ENCODE peak calls at places on chromosome 21, in seven cellular contexts. One of them, this sample, is unnamed. For H3K27me3, the result is how much of the 10 kb centered on the place peaks cover.

GRCh38 chr21:27645285-27645684 is 678.4 kb upstream of the ADAMTS5 start:
- DNase-seq in CD8-positive, alpha-beta T cell: no peak
- DNase-seq in BE2C: no peak
- DNase-seq in WERI-Rb-1: no peak
- DNase-seq in lung: no peak
- DNase-seq in hepatocyte: no peak
- DNase-seq in pancreas: no peak
- DNase-seq in this sample: no peak

GRCh38 chr21:44911384-44912157 is 9.1 kb downstream of the ITGB2 start:
- DNase-seq in WERI-Rb-1: no peak
- DNase-seq in BE2C: no peak
- DNase-seq in hepatocyte: no peak
- DNase-seq in pancreas: peak
- DNase-seq in lung: peak
- DNase-seq in CD8-positive, alpha-beta T cell: peak
- DNase-seq in this sample: no peak

GRCh38 chr21:35034203-35034926 is 14.7 kb downstream of the RUNX1 start:
- DNase-seq in WERI-Rb-1: no peak
- DNase-seq in pancreas: no peak
- DNase-seq in BE2C: no peak
- DNase-seq in CD8-positive, alpha-beta T cell: no peak
- DNase-seq in lung: no peak
- DNase-seq in hepatocyte: no peak
- DNase-seq in this sample: no peak

GRCh38 chr21:45209046-45209445 is 78.6 kb downstream of the POFUT2 start:
- DNase-seq in BE2C: no peak
- DNase-seq in hepatocyte: no peak
- DNase-seq in lung: no peak
- DNase-seq in CD8-positive, alpha-beta T cell: no peak
- DNase-seq in pancreas: no peak
- DNase-seq in WERI-Rb-1: no peak
- DNase-seq in this sample: no peak

GRCh38 chr21:34812510-34813265 is 143.9 kb downstream of the CLIC6 start:
- DNase-seq in CD8-positive, alpha-beta T cell: no peak
- DNase-seq in pancreas: no peak
- DNase-seq in BE2C: no peak
- DNase-seq in WERI-Rb-1: no peak
- DNase-seq in hepatocyte: peak
- DNase-seq in lung: no peak
- DNase-seq in this sample: no peak

GRCh38 chr21:17900281-17900989 is 81.3 kb upstream of the C21orf91 start:
- DNase-seq in pancreas: no peak
- DNase-seq in hepatocyte: no peak
- DNase-seq in CD8-positive, alpha-beta T cell: no peak
- DNase-seq in BE2C: peak
- DNase-seq in lung: no peak
- DNase-seq in WERI-Rb-1: peak
- DNase-seq in this sample: peak

GRCh38 chr21:21046063-21046462 is 47.9 kb downstream of the NCAM2 start:
- DNase-seq in CD8-positive, alpha-beta T cell: no peak
- DNase-seq in hepatocyte: no peak
- DNase-seq in WERI-Rb-1: no peak
- DNase-seq in pancreas: no peak
- DNase-seq in lung: no peak
- DNase-seq in BE2C: no peak
- DNase-seq in this sample: no peak

GRCh38 chr21:16377857-16378256 is 648.1 kb downstream of the USP25 start:
- DNase-seq in CD8-positive, alpha-beta T cell: no peak
- DNase-seq in hepatocyte: no peak
- DNase-seq in WERI-Rb-1: no peak
- DNase-seq in BE2C: no peak
- DNase-seq in pancreas: no peak
- DNase-seq in lung: no peak
- DNase-seq in this sample: no peak

GRCh38 chr21:45283611-45284455 is 3.9 kb downstream of the POFUT2 start:
- DNase-seq in lung: no peak
- DNase-seq in pancreas: peak
- DNase-seq in BE2C: no peak
- DNase-seq in WERI-Rb-1: peak
- DNase-seq in hepatocyte: no peak
- DNase-seq in CD8-positive, alpha-beta T cell: peak
- DNase-seq in this sample: no peak

GRCh38 chr21:28822882-28823335 is 169.8 kb downstream of the LTN1 start:
- DNase-seq in lung: no peak
- DNase-seq in BE2C: peak
- DNase-seq in WERI-Rb-1: no peak
- DNase-seq in pancreas: no peak
- DNase-seq in CD8-positive, alpha-beta T cell: no peak
- DNase-seq in hepatocyte: peak
- DNase-seq in this sample: no peak

GRCh38 chr21:40516336-40516735 is 330.6 kb downstream of the DSCAM start:
- DNase-seq in lung: no peak
- DNase-seq in BE2C: no peak
- DNase-seq in pancreas: no peak
- DNase-seq in CD8-positive, alpha-beta T cell: no peak
- DNase-seq in WERI-Rb-1: no peak
- DNase-seq in hepatocyte: no peak
- DNase-seq in this sample: peak

GRCh38 chr21:26007911-26008579 is 162.5 kb downstream of the APP start:
- DNase-seq in BE2C: no peak
- DNase-seq in pancreas: no peak
- DNase-seq in lung: no peak
- DNase-seq in WERI-Rb-1: no peak
- DNase-seq in CD8-positive, alpha-beta T cell: no peak
- DNase-seq in hepatocyte: no peak
- DNase-seq in this sample: no peak

GRCh38 chr21:26127918-26128317 is 42.7 kb downstream of the APP start:
- DNase-seq in lung: no peak
- DNase-seq in BE2C: no peak
- DNase-seq in hepatocyte: no peak
- DNase-seq in WERI-Rb-1: no peak
- DNase-seq in pancreas: no peak
- DNase-seq in CD8-positive, alpha-beta T cell: no peak
- DNase-seq in this sample: no peak

GRCh38 chr21:44003307-44003966 is 8.7 kb upstream of the TRAPPC10 start:
- DNase-seq in lung: no peak
- DNase-seq in WERI-Rb-1: no peak
- DNase-seq in pancreas: no peak
- DNase-seq in BE2C: no peak
- DNase-seq in hepatocyte: no peak
- DNase-seq in CD8-positive, alpha-beta T cell: no peak
- DNase-seq in this sample: no peak

GRCh38 chr21:32770514-32771133 is 931 bp downstream of the PAXBP1 start:
- DNase-seq in lung: peak
- DNase-seq in CD8-positive, alpha-beta T cell: no peak
- DNase-seq in BE2C: no peak
- DNase-seq in hepatocyte: peak
- DNase-seq in WERI-Rb-1: peak
- DNase-seq in pancreas: no peak
- DNase-seq in this sample: peak

GRCh38 chr21:32914424-32915070 is 111.2 kb upstream of the OLIG2 start:
- DNase-seq in BE2C: no peak
- DNase-seq in WERI-Rb-1: no peak
- DNase-seq in lung: no peak
- DNase-seq in CD8-positive, alpha-beta T cell: no peak
- DNase-seq in hepatocyte: no peak
- DNase-seq in pancreas: no peak
- DNase-seq in this sample: no peak

GRCh38 chr21:28871388-28872015 is 121.2 kb downstream of the LTN1 start:
- DNase-seq in hepatocyte: peak
- DNase-seq in pancreas: no peak
- DNase-seq in CD8-positive, alpha-beta T cell: no peak
- DNase-seq in WERI-Rb-1: no peak
- DNase-seq in BE2C: no peak
- DNase-seq in lung: no peak
- DNase-seq in this sample: no peak

GRCh38 chr21:44529503-44530125 is 10.4 kb downstream of the KRTAP10-1 start:
- DNase-seq in pancreas: no peak
- DNase-seq in BE2C: no peak
- DNase-seq in lung: no peak
- DNase-seq in hepatocyte: no peak
- DNase-seq in CD8-positive, alpha-beta T cell: no peak
- DNase-seq in WERI-Rb-1: peak
- DNase-seq in this sample: no peak

GRCh38 chr21:25732091-25732760 is 2.5 kb downstream of the ATP5PF start:
- DNase-seq in CD8-positive, alpha-beta T cell: no peak
- DNase-seq in lung: no peak
- DNase-seq in hepatocyte: no peak
- DNase-seq in WERI-Rb-1: no peak
- DNase-seq in pancreas: no peak
- DNase-seq in BE2C: no peak
- DNase-seq in this sample: no peak

GRCh38 chr21:37248298-37248697 is 18.8 kb downstream of the VPS26C start:
- DNase-seq in lung: no peak
- DNase-seq in BE2C: no peak
- DNase-seq in WERI-Rb-1: no peak
- DNase-seq in hepatocyte: no peak
- DNase-seq in pancreas: no peak
- DNase-seq in CD8-positive, alpha-beta T cell: no peak
- DNase-seq in this sample: no peak

GRCh38 chr21:26385721-26386120 is 187.4 kb downstream of the CYYR1 start:
- DNase-seq in pancreas: no peak
- DNase-seq in CD8-positive, alpha-beta T cell: no peak
- DNase-seq in WERI-Rb-1: no peak
- DNase-seq in lung: no peak
- DNase-seq in hepatocyte: no peak
- DNase-seq in BE2C: no peak
- DNase-seq in this sample: peak

GRCh38 chr21:30408782-30409494 is 13.1 kb downstream of the KRTAP13-1 start:
- DNase-seq in CD8-positive, alpha-beta T cell: no peak
- DNase-seq in lung: peak
- DNase-seq in WERI-Rb-1: peak
- DNase-seq in hepatocyte: peak
- DNase-seq in pancreas: peak
- DNase-seq in BE2C: peak
- DNase-seq in this sample: peak

GRCh38 chr21:37627561-37627960 is 261.0 kb downstream of the DYRK1A start:
- DNase-seq in lung: no peak
- DNase-seq in pancreas: no peak
- DNase-seq in hepatocyte: no peak
- DNase-seq in CD8-positive, alpha-beta T cell: no peak
- DNase-seq in WERI-Rb-1: no peak
- DNase-seq in BE2C: no peak
- DNase-seq in this sample: no peak

GRCh38 chr21:15159382-15160020 is 94.7 kb upstream of the NRIP1 start:
- DNase-seq in WERI-Rb-1: no peak
- DNase-seq in lung: no peak
- DNase-seq in BE2C: no peak
- DNase-seq in pancreas: no peak
- DNase-seq in CD8-positive, alpha-beta T cell: no peak
- DNase-seq in hepatocyte: peak
- DNase-seq in this sample: no peak
- TF ChIP-seq CTCF in WERI-Rb-1: no peak
- TF ChIP-seq CTCF in lung: no peak
- TF ChIP-seq CTCF in BE2C: no peak
- TF ChIP-seq CTCF in pancreas: no peak
- TF ChIP-seq CTCF in CD8-positive, alpha-beta T cell: no peak
- TF ChIP-seq CTCF in hepatocyte: no peak
- TF ChIP-seq CTCF in this sample: no peak

DNA sequence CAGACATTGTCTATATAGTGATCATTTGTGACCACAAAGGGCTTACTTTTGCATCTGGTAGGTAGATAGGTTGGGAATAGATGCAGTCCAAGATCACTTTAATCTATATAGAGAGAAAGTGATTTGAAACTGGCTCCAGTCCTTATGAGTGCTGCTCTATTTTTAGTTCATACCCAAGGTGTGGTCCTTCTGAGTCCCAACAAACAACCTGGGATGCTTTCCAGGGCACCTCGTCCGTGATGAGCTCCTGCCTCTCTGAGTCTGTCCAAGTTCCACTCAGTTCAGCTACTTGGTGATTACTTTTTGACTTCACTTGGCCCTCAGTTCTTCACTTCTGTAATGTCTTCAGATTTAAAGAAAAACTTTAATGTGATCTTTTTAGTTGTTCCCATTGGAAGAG is 20.2 kb downstream of the DIP2A start:
- DNase-seq in hepatocyte: no peak
- DNase-seq in CD8-positive, alpha-beta T cell: no peak
- DNase-seq in WERI-Rb-1: no peak
- DNase-seq in lung: no peak
- DNase-seq in pancreas: no peak
- DNase-seq in BE2C: no peak
- DNase-seq in this sample: no peak
- H3K27me3 ChIP-seq in hepatocyte: under half
- H3K27me3 ChIP-seq in CD8-positive, alpha-beta T cell: under half
- H3K27me3 ChIP-seq in WERI-Rb-1: under half
- H3K27me3 ChIP-seq in lung: under half
- H3K27me3 ChIP-seq in pancreas: under half
- H3K27me3 ChIP-seq in BE2C: under half
- H3K27me3 ChIP-seq in this sample: under half

DNA sequence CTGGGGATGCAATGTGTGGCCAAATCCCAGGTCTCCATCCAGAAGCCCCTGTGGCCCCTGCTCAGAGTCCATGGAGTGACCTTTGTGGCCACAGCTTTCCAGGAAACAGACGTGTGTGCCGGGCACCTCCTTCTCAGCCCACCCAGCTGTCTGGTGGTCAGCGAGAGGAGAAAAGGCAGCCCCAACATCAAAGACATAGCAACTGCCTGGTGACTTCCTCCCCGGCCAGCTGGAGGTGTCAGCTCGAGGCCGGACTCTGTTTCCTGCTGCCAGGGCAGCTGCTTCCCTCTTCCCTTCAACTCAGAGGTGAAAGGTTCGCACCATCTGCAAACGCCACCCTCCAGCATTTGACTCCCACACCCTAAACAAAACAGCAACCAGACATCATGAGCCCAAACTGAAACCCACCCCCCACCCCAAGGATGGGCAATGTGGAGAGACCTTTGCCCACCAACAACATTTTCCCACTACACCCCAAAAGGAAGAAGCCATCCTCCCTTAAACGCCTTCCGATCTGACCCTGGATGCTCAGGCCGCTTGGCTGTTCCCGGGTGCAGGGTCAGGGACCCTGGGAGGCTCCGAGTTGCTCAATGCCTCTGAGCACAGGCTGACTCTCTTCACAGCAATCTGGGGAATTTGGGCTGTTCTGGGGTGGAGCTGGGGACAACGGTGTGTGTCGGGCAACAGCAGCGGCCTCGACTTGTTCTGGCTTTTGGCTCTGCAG is 162.3 kb downstream of the PSMG1 start:
- DNase-seq in lung: peak
- DNase-seq in hepatocyte: no peak
- DNase-seq in BE2C: no peak
- DNase-seq in pancreas: no peak
- DNase-seq in CD8-positive, alpha-beta T cell: no peak
- DNase-seq in WERI-Rb-1: no peak
- DNase-seq in this sample: no peak
- H3K4me3 ChIP-seq in lung: no peak
- H3K4me3 ChIP-seq in hepatocyte: no peak
- H3K4me3 ChIP-seq in BE2C: no peak
- H3K4me3 ChIP-seq in pancreas: no peak
- H3K4me3 ChIP-seq in CD8-positive, alpha-beta T cell: no peak
- H3K4me3 ChIP-seq in WERI-Rb-1: no peak
- H3K4me3 ChIP-seq in this sample: no peak

DNA sequence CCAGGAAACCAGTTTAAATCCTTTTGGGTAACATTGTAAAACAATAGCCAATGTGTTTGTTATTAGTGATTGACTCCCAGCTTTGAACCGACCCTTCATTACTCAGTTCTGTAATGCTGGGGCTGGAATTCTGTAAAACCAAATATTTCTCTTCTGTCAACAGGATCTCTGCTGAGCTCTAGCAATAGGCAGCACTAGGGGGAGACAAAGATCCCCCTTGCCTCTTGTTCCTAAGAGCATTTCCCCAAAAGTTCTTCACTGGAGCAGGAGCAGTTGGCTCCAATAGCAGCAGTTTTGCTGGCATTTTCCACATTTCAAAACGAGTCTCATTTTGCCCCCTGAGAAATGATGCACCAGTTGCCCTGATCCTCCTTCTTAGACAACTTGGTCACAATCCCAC is 1671.1 kb downstream of the MRPL39 start:
- DNase-seq in WERI-Rb-1: peak
- DNase-seq in BE2C: peak
- DNase-seq in lung: no peak
- DNase-seq in CD8-positive, alpha-beta T cell: no peak
- DNase-seq in hepatocyte: peak
- DNase-seq in pancreas: no peak
- DNase-seq in this sample: peak
- TF ChIP-seq CTCF in WERI-Rb-1: peak
- TF ChIP-seq CTCF in BE2C: peak
- TF ChIP-seq CTCF in lung: no peak
- TF ChIP-seq CTCF in CD8-positive, alpha-beta T cell: no peak
- TF ChIP-seq CTCF in hepatocyte: peak
- TF ChIP-seq CTCF in pancreas: no peak
- TF ChIP-seq CTCF in this sample: peak

This sample was measured in HL-60.